ENCODE peak calls at places on chromosomes 16 and 17, in six cellular contexts. G is ascending aorta, V is heart right ventricle, Q is A549, D is tibial nerve, N is pancreas. E is an unnamed sample. For H3K4me1 and H3K9me3, the result is how much of the 10 kb centered on the place peaks cover.

GRCh38 chr16:84841787-84842300 is 22.1 kb downstream of the CRISPLD2 start:
- DNase-seq in D (no peak), V (no peak), N (peak), G (no peak), Q (no peak), E (peak)

GRCh38 chr17:19785854-19786253 is 37.8 kb upstream of the ALDH3A1 start:
- DNase-seq in Q (no peak), N (no peak), G (no peak), V (no peak), D (no peak), E (no peak)

GRCh38 chr17:32341141-32341856 is 674 bp downstream of the C17orf75 start:
- DNase-seq in G (no peak), V (no peak), Q (no peak), N (no peak), D (no peak), E (no peak)

GRCh38 chr17:82375359-82376041 is 3.9 kb downstream of the UTS2R start:
- DNase-seq in G (no peak), V (no peak), N (no peak), Q (no peak), D (no peak), E (no peak)

GRCh38 chr16:74064120-74064735 is 232.4 kb upstream of the PSMD7 start:
- DNase-seq in Q (no peak), V (no peak), G (no peak), D (no peak), N (no peak), E (no peak)

GRCh38 chr16:49855280-49855821 is 561 bp downstream of the ZNF423 start:
- DNase-seq in Q (peak), N (peak), V (peak), D (peak), G (no peak), E (peak)

GRCh38 chr17:70168044-70168978 is 1.0 kb upstream of the KCNJ2 start:
- DNase-seq in G (no peak), V (peak), Q (peak), D (peak), N (peak), E (peak)

GRCh38 chr17:42116705-42117396 is 4.3 kb downstream of the KAT2A start:
- DNase-seq in N (peak), V (peak), D (peak), Q (peak), G (peak), E (peak)

GRCh38 chr17:69878661-69879060 is 196.4 kb upstream of the KCNJ16 start:
- DNase-seq in D (no peak), Q (no peak), G (no peak), V (no peak), N (no peak), E (no peak)

GRCh38 chr16:15785386-15786059 is 71.3 kb downstream of the MYH11 start:
- DNase-seq in D (no peak), G (no peak), Q (no peak), N (no peak), V (no peak), E (no peak)

GRCh38 chr17:1996243-1997145 is 28.6 kb downstream of the RTN4RL1 start:
- DNase-seq in V (no peak), D (no peak), Q (no peak), G (no peak), N (no peak), E (no peak)
- H3K4me1 ChIP-seq in V (under half), D (under half), Q (under half), G (under half), N (under half), E (under half)

GRCh38 chr17:4540224-4541040 is 14.8 kb downstream of the MYBBP1A start:
- DNase-seq in G (no peak), D (no peak), Q (no peak), V (no peak), N (peak), E (no peak)
- TF ChIP-seq CTCF in G (no peak), D (no peak), Q (peak), V (no peak), N (no peak), E (no peak)

DNA sequence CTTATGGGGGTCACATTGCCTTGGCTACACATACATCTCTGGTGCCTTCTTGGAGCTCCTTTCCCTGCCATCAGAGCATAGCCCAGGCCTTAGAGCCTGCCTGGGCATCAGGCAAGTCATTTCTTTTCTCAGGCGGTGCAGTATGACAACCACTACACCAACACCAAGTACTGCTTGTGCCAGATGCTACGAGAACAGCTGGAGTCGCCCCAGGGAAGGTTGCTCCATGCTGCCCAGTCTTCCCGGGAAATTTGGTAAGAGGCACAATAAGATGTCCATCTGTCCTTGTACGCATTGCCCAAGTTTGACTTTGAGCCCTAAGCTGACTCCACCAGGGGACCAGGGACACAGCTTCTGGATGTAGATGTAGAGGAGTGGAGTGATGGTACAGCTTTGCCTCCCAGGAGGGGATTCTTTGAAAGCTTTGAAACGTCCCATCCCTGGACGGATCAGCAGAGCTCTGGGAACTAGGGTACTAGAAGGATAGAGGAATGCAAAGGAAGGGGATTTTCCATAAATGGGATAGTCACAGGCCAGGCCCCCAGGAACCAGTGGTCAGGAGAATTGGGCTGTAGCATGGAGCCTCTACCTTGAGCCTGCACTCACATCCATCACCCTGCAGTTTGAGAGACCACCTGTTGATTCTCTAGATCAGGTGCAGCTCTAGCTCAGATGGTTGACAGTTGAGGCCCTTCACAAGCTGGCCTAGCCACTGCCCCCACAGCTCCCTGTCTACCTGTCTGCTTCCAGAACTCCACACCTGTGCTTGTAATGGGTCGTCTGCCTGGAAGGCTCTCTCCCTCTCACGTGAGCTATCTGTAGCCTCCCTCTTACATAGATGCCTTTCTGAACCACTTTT is 11.0 kb upstream of the NFATC3 start:
- DNase-seq in V (no peak), D (no peak), N (no peak), Q (no peak), G (no peak), E (no peak)
- H3K9me3 ChIP-seq in V (under half), D (under half), N (under half), Q (under half), G (under half), E (under half)

GRCh38 chr17:57940217-57940616 is 15.0 kb downstream of the CUEDC1 start:
- DNase-seq in N (no peak), D (no peak), V (no peak), G (no peak), Q (no peak), E (no peak)
- H3K4me1 ChIP-seq in N (under half), D (half or more), V (half or more), G (under half), Q (half or more), E (under half)

GRCh38 chr16:31477220-31478216 is 5.4 kb upstream of the SLC5A2 start:
- DNase-seq in Q (no peak), N (peak), V (no peak), G (no peak), D (no peak), E (peak)
- TF ChIP-seq CTCF in Q (no peak), N (peak), V (no peak), G (no peak), D (no peak), E (no peak)

GRCh38 chr16:3317315-3317999 is 12.2 kb downstream of the ZNF75A start:
- DNase-seq in V (no peak), D (no peak), N (no peak), G (no peak), Q (no peak), E (no peak)

GRCh38 chr16:3306078-3306477 is 781 bp downstream of the ZNF75A start:
- DNase-seq in Q (no peak), N (no peak), D (no peak), G (no peak), V (no peak), E (no peak)

GRCh38 chr16:3311496-3311895 is 6.2 kb downstream of the ZNF75A start:
- DNase-seq in G (no peak), Q (no peak), N (no peak), V (no peak), D (no peak), E (no peak)
- H3K9me3 ChIP-seq in G (half or more), Q (half or more), N (under half), V (under half), D (half or more), E (half or more)

GRCh38 chr16:82059983-82060421 is 24.9 kb downstream of the HSD17B2 start:
- DNase-seq in V (no peak), D (no peak), Q (no peak), G (no peak), N (no peak), E (peak)
- H3K4me1 ChIP-seq in V (under half), D (under half), Q (under half), G (under half), N (under half), E (under half)

GRCh38 chr16:22188267-22188594 is 17.8 kb upstream of the EEF2K start:
- DNase-seq in G (no peak), N (no peak), V (no peak), D (no peak), Q (no peak), E (no peak)

GRCh38 chr16:22188595-22189442 is 17.3 kb upstream of the EEF2K start:
- DNase-seq in G (no peak), N (peak), V (peak), D (peak), Q (peak), E (peak)

GRCh38 chr16:22184615-22184968 is 21.5 kb upstream of the EEF2K start:
- DNase-seq in V (no peak), N (no peak), G (no peak), D (no peak), Q (no peak), E (no peak)

GRCh38 chr16:22183901-22184614 is 21.8 kb downstream of the SDR42E2 start:
- DNase-seq in V (no peak), D (no peak), Q (no peak), G (no peak), N (no peak), E (no peak)

GRCh38 chr16:22186517-22186916 is 19.6 kb upstream of the EEF2K start:
- DNase-seq in G (no peak), Q (no peak), D (no peak), V (no peak), N (no peak), E (no peak)
- TF ChIP-seq CTCF in G (no peak), Q (no peak), D (no peak), V (no peak), N (no peak), E (no peak)